ENCODE peak calls at places on chromosomes 7 and 10, in seven cellular contexts. One of them, this sample, is unnamed.

GRCh38 chr7:8363407-8364015 is 69.9 kb upstream of the NXPH1 start:
- DNase-seq in esophagus squamous epithelium: no peak
- DNase-seq in cardiac septum: no peak
- DNase-seq in activated T-cell treated with anti-CD3 and anti-CD28 coated beads, Interleukin-2, amount 50 U/mL, for 24 hours: no peak
- DNase-seq in caudate nucleus: no peak
- DNase-seq in iris pigment epithelial cell: no peak
- DNase-seq in psoas muscle: no peak
- DNase-seq in this sample: no peak

GRCh38 chr10:77877461-77878344 is 48.9 kb downstream of the DLG5 start:
- DNase-seq in activated T-cell treated with anti-CD3 and anti-CD28 coated beads, Interleukin-2, amount 50 U/mL, for 24 hours: peak; percentile 40
- DNase-seq in esophagus squamous epithelium: no peak
- DNase-seq in caudate nucleus: no peak
- DNase-seq in cardiac septum: no peak
- DNase-seq in iris pigment epithelial cell: peak; percentile 75
- DNase-seq in psoas muscle: peak; percentile 82
- DNase-seq in this sample: peak; percentile 84

GRCh38 chr7:75729851-75730274 is 8.9 kb downstream of the HIP1 start:
- DNase-seq in iris pigment epithelial cell: no peak
- DNase-seq in psoas muscle: no peak
- DNase-seq in caudate nucleus: no peak
- DNase-seq in cardiac septum: no peak
- DNase-seq in activated T-cell treated with anti-CD3 and anti-CD28 coated beads, Interleukin-2, amount 50 U/mL, for 24 hours: no peak
- DNase-seq in esophagus squamous epithelium: no peak
- DNase-seq in this sample: no peak

GRCh38 chr7:17367502-17367901 is 69.0 kb downstream of the AHR start:
- DNase-seq in cardiac septum: no peak
- DNase-seq in activated T-cell treated with anti-CD3 and anti-CD28 coated beads, Interleukin-2, amount 50 U/mL, for 24 hours: no peak
- DNase-seq in iris pigment epithelial cell: peak; percentile 44
- DNase-seq in psoas muscle: no peak
- DNase-seq in caudate nucleus: no peak
- DNase-seq in esophagus squamous epithelium: no peak
- DNase-seq in this sample: no peak

GRCh38 chr10:19347592-19347991 is 299.0 kb downstream of the MALRD1 start:
- DNase-seq in cardiac septum: no peak
- DNase-seq in iris pigment epithelial cell: no peak
- DNase-seq in esophagus squamous epithelium: no peak
- DNase-seq in activated T-cell treated with anti-CD3 and anti-CD28 coated beads, Interleukin-2, amount 50 U/mL, for 24 hours: no peak
- DNase-seq in psoas muscle: no peak
- DNase-seq in caudate nucleus: no peak
- DNase-seq in this sample: no peak

GRCh38 chr7:142308326-142308725 is 50.5 kb upstream of the PRSS58 start:
- DNase-seq in iris pigment epithelial cell: no peak
- DNase-seq in caudate nucleus: no peak
- DNase-seq in cardiac septum: peak; percentile 74
- DNase-seq in psoas muscle: no peak
- DNase-seq in activated T-cell treated with anti-CD3 and anti-CD28 coated beads, Interleukin-2, amount 50 U/mL, for 24 hours: no peak
- DNase-seq in esophagus squamous epithelium: no peak
- DNase-seq in this sample: no peak

GRCh38 chr10:80460399-80461207 is 6.5 kb downstream of the TSPAN14 start:
- DNase-seq in esophagus squamous epithelium: no peak
- DNase-seq in cardiac septum: no peak
- DNase-seq in psoas muscle: no peak
- DNase-seq in caudate nucleus: no peak
- DNase-seq in iris pigment epithelial cell: peak; percentile 45
- DNase-seq in activated T-cell treated with anti-CD3 and anti-CD28 coated beads, Interleukin-2, amount 50 U/mL, for 24 hours: peak; percentile 39
- DNase-seq in this sample: peak; percentile 85

GRCh38 chr7:34759477-34760125 is 101.6 kb downstream of the NPSR1 start:
- DNase-seq in esophagus squamous epithelium: no peak
- DNase-seq in cardiac septum: no peak
- DNase-seq in psoas muscle: no peak
- DNase-seq in activated T-cell treated with anti-CD3 and anti-CD28 coated beads, Interleukin-2, amount 50 U/mL, for 24 hours: no peak
- DNase-seq in iris pigment epithelial cell: peak; percentile 50
- DNase-seq in caudate nucleus: no peak
- DNase-seq in this sample: peak; percentile 36

GRCh38 chr7:108875139-108875538 is 305.5 kb downstream of the DNAJB9 start:
- DNase-seq in cardiac septum: no peak
- DNase-seq in activated T-cell treated with anti-CD3 and anti-CD28 coated beads, Interleukin-2, amount 50 U/mL, for 24 hours: no peak
- DNase-seq in iris pigment epithelial cell: peak; percentile 9
- DNase-seq in esophagus squamous epithelium: no peak
- DNase-seq in caudate nucleus: no peak
- DNase-seq in psoas muscle: no peak
- DNase-seq in this sample: no peak

GRCh38 chr10:48509974-48510692 is 94.7 kb downstream of the ARHGAP22 start:
- DNase-seq in cardiac septum: no peak
- DNase-seq in iris pigment epithelial cell: no peak
- DNase-seq in caudate nucleus: no peak
- DNase-seq in activated T-cell treated with anti-CD3 and anti-CD28 coated beads, Interleukin-2, amount 50 U/mL, for 24 hours: no peak
- DNase-seq in psoas muscle: no peak
- DNase-seq in esophagus squamous epithelium: no peak
- DNase-seq in this sample: no peak

GRCh38 chr7:366171-366916 is 76.4 kb downstream of the FOXL3 start:
- DNase-seq in iris pigment epithelial cell: peak; percentile 25
- DNase-seq in psoas muscle: peak; percentile 6
- DNase-seq in activated T-cell treated with anti-CD3 and anti-CD28 coated beads, Interleukin-2, amount 50 U/mL, for 24 hours: no peak
- DNase-seq in esophagus squamous epithelium: no peak
- DNase-seq in cardiac septum: no peak
- DNase-seq in caudate nucleus: no peak
- DNase-seq in this sample: no peak

GRCh38 chr7:116269466-116269865 is 59.1 kb downstream of the TES start:
- DNase-seq in esophagus squamous epithelium: no peak
- DNase-seq in cardiac septum: no peak
- DNase-seq in caudate nucleus: no peak
- DNase-seq in activated T-cell treated with anti-CD3 and anti-CD28 coated beads, Interleukin-2, amount 50 U/mL, for 24 hours: no peak
- DNase-seq in iris pigment epithelial cell: peak; percentile 48
- DNase-seq in psoas muscle: no peak
- DNase-seq in this sample: no peak

GRCh38 chr7:30562909-30563308 is 31.8 kb upstream of the GARS1 start:
- DNase-seq in esophagus squamous epithelium: no peak
- DNase-seq in caudate nucleus: no peak
- DNase-seq in cardiac septum: no peak
- DNase-seq in activated T-cell treated with anti-CD3 and anti-CD28 coated beads, Interleukin-2, amount 50 U/mL, for 24 hours: no peak
- DNase-seq in psoas muscle: no peak
- DNase-seq in iris pigment epithelial cell: no peak
- DNase-seq in this sample: peak; percentile 81

GRCh38 chr10:119041332-119041731 is 11.8 kb downstream of the NANOS1 start:
- DNase-seq in cardiac septum: no peak
- DNase-seq in caudate nucleus: no peak
- DNase-seq in iris pigment epithelial cell: no peak
- DNase-seq in esophagus squamous epithelium: no peak
- DNase-seq in psoas muscle: no peak
- DNase-seq in activated T-cell treated with anti-CD3 and anti-CD28 coated beads, Interleukin-2, amount 50 U/mL, for 24 hours: no peak
- DNase-seq in this sample: no peak

GRCh38 chr10:88118769-88119559 is 255.5 kb downstream of the PTEN start:
- DNase-seq in cardiac septum: no peak
- DNase-seq in psoas muscle: no peak
- DNase-seq in iris pigment epithelial cell: no peak
- DNase-seq in esophagus squamous epithelium: no peak
- DNase-seq in activated T-cell treated with anti-CD3 and anti-CD28 coated beads, Interleukin-2, amount 50 U/mL, for 24 hours: no peak
- DNase-seq in caudate nucleus: no peak
- DNase-seq in this sample: no peak

GRCh38 chr7:86598311-86598710 is 45.4 kb upstream of the GRM3 start:
- DNase-seq in iris pigment epithelial cell: no peak
- DNase-seq in activated T-cell treated with anti-CD3 and anti-CD28 coated beads, Interleukin-2, amount 50 U/mL, for 24 hours: no peak
- DNase-seq in esophagus squamous epithelium: no peak
- DNase-seq in cardiac septum: no peak
- DNase-seq in psoas muscle: no peak
- DNase-seq in caudate nucleus: no peak
- DNase-seq in this sample: no peak

GRCh38 chr10:96719850-96720421 is 378 bp downstream of the PIK3AP1 start:
- DNase-seq in esophagus squamous epithelium: peak; percentile 31
- DNase-seq in psoas muscle: peak; percentile 73
- DNase-seq in iris pigment epithelial cell: no peak
- DNase-seq in caudate nucleus: no peak
- DNase-seq in activated T-cell treated with anti-CD3 and anti-CD28 coated beads, Interleukin-2, amount 50 U/mL, for 24 hours: peak; percentile 75
- DNase-seq in cardiac septum: peak; percentile 87
- DNase-seq in this sample: no peak

This sample was measured in NCI-H226.